ENCODE peak calls at places on chromosomes 11 and 22, in four cellular contexts. T is esophagus squamous epithelium, R is tibial nerve, O is heart left ventricle. Q is an unnamed sample.

GRCh38 chr11:11722246-11722645 is 100.4 kb upstream of the GALNT18 start:
- DNase-seq in T (no peak), R (no peak), O (no peak), Q (no peak)

GRCh38 chr22:50246242-50247175 is 1.7 kb upstream of the TUBGCP6 start:
- DNase-seq in T (no peak), R (no peak), O (no peak), Q (peak)

GRCh38 chr11:93330446-93330984 is at the start of gene DEUP1:
- DNase-seq in T (no peak), R (no peak), O (peak), Q (peak)

GRCh38 chr11:111676878-111677585 is 74.8 kb downstream of the SIK2 start:
- DNase-seq in T (no peak), R (no peak), O (no peak), Q (no peak)

GRCh38 chr11:65546217-65546958 is 11.8 kb downstream of the LTBP3 start:
- DNase-seq in T (peak), R (peak), O (peak), Q (peak)

GRCh38 chr11:121367434-121367833 is 74.9 kb downstream of the SC5D start:
- DNase-seq in T (no peak), R (no peak), O (no peak), Q (no peak)

GRCh38 chr11:122363306-122363705 is 247.3 kb upstream of the BLID start:
- DNase-seq in T (no peak), R (no peak), O (no peak), Q (no peak)

GRCh38 chr22:42939941-42940653 is 74.9 kb downstream of the PACSIN2 start:
- DNase-seq in T (no peak), R (no peak), O (no peak), Q (no peak)

GRCh38 chr11:77173494-77173893 is 45.4 kb downstream of the MYO7A start:
- DNase-seq in T (no peak), R (no peak), O (no peak), Q (no peak)

GRCh38 chr11:61855939-61856730 is 28.0 kb downstream of the FADS2 start:
- DNase-seq in T (no peak), R (no peak), O (no peak), Q (no peak)

GRCh38 chr11:74717211-74717997 is 13.8 kb downstream of the CHRDL2 start:
- DNase-seq in T (no peak), R (no peak), O (no peak), Q (no peak)

GRCh38 chr22:45235101-45235777 is 5.5 kb downstream of the KIAA0930 start:
- DNase-seq in T (no peak), R (no peak), O (peak), Q (no peak)

GRCh38 chr22:45233386-45233785 is 7.3 kb downstream of the KIAA0930 start:
- DNase-seq in T (no peak), R (no peak), O (no peak), Q (no peak)

GRCh38 chr22:45235851-45236342 is 4.8 kb downstream of the KIAA0930 start:
- DNase-seq in T (no peak), R (no peak), O (no peak), Q (no peak)

GRCh38 chr22:45231293-45231692 is 9.4 kb downstream of the KIAA0930 start:
- DNase-seq in T (no peak), R (no peak), O (no peak), Q (no peak)

GRCh38 chr22:45233827-45234226 is 6.9 kb downstream of the KIAA0930 start:
- DNase-seq in T (no peak), R (no peak), O (no peak), Q (no peak)
- TF ChIP-seq POLR2A in T (no peak), R (no peak), O (no peak), Q (no peak)

DNA sequence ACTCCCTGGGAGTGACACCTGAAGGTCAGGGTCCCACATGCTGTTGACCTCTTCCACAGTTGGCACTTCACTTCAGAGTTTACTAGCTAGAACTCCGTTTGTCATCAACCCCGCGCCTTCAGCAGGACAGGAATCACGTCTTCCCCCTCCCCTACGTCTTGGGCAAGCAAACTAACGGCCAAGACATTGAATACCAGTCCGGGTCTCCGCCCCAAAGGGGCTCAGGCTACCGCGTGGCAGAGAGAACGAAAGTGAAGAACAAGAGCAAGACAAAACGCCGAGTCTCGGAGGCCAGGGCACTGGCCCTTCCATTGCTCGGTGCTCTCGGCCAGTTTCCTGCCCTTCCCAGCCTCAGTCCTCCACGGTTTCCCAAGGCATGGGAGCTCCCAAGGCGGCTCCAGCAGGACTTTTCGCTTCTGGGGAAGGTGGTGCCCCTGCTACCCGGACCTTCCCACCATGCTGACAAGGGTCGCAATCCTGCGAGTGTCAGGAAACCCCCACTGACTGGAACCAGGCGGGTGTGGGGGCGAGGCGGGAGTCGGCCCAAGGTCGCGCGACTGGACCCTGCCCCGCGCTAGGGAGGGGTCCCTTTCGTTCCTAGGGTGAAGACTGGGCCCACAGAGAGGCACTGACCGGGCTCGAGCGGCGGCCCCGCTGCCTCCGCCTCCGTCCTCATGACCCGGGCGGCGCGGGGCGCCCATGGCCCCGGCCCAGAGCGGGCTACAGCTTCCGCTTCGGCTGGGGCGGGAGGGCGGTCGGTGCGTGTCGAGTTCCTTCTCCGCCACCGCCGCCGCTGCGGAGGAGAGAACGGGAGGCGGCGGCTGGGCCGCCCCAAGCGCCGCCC is at the start of gene GUCD1:
- DNase-seq in T (no peak), R (no peak), O (no peak), Q (peak)
- TF ChIP-seq POLR2A in T (no peak), R (peak), O (peak), Q (peak)

DNA sequence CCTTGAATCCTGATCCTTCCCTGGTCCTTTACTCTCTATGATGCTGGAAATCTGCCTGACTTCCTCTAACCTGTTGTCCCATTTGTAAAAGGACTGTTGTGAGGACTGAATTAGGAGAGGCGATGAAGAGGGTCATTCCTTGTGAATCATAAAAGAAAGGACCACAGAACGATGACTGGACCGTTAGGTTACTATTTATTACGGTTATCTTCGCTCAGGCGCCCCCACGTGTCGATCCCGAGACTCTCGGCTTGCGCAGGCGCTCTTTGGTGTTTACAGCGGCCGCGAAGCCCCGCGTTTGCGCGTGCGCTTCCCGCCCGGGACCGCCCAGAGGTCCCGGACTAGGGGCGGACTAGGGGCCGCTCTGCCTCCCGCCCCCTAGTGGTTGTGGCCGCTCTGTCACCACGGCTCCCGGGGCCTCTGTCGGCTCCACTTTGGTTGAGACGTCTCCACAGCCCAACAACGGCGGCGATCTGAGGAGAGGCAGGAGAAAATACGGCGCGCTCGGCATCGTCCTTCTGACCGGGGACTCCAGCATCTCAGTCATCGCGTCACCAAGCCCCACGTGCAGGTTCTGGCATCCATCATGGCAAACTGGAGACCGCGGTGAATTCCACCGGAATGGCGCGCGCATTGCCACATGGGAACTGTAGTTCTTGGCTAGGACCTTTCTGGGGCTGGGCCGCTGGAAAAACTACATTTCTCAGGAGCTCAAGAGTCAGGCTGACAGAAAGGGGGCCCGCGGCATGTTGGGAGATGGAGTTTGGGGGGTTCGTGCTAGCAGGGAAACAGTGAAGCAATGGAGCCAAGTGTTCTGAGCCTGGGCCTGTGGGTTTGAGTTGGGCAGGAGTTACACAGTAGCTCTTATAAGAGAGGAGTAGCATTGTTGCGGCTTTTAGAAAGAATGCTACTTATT is at the start of gene STARD10:
- DNase-seq in T (peak), R (peak), O (peak), Q (peak)
- TF ChIP-seq POLR2A in T (no peak), R (peak), O (peak), Q (peak)

DNA sequence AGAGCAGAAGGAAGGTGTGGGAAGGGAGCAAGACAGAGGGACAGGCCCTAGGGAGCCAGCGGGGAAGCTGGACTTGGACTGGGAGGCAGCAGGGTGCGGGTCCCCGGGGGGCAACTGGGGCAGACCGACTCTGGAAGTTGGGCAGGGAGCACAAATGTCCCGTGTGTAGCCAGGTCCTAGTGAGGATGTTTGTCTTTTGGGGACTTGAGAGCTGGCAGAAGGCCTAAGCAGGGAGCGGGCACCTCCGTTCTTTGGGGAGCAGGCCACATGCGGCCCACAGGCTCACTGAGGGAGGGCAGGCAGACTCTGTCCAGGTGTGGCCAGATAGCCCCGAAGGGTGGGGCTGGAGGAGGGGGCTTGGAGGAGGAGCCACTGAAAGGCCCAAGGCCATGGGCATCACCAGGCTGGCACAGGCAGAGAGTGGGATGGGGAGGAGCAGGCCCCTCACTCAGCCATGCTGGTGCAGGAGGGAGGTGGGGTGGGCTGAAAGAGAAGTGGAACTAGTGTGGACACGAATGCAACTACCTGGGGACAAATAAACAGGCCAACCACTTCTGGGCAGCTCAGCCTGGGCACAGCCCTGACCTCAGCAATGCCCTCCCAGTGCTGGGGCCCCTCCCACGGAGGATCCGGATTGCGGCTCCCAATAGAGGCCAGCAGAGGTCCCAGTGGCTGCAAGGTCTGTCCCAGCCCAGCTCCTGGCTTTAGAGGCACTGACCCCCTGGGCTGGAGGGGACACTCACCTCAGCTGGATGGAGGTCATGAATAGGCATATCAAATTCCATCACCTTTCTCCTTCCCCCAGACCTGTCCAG is 1.3 kb upstream of the SCARF2 start:
- DNase-seq in T (no peak), R (no peak), O (no peak), Q (no peak)
- TF ChIP-seq POLR2A in T (no peak), R (no peak), O (no peak), Q (no peak)